ENCODE peak calls at places on chromosomes 16 and 17, in eight cellular contexts. One of them, this sample, is unnamed.

GRCh38 chr17:66302761-66303626 is 581 bp downstream of the PRKCA start:
- DNase-seq in NCI-H1105: peak; percentile 12
- DNase-seq in RCC 7860: peak; percentile 62
- DNase-seq in amniotic stem cell: no peak
- DNase-seq in H4: peak; percentile 78
- DNase-seq in HEK293T: peak; percentile 37
- DNase-seq in hepatic stellate cell: peak; percentile 34
- DNase-seq in pancreas: peak; percentile 66
- DNase-seq in this sample: no peak

GRCh38 chr16:59249049-59249448 is 514.9 kb upstream of the GOT2 start:
- DNase-seq in amniotic stem cell: no peak
- DNase-seq in hepatic stellate cell: no peak
- DNase-seq in HEK293T: no peak
- DNase-seq in H4: no peak
- DNase-seq in RCC 7860: no peak
- DNase-seq in pancreas: no peak
- DNase-seq in NCI-H1105: no peak
- DNase-seq in this sample: no peak

GRCh38 chr17:50546701-50547034 is 306 bp upstream of the SPATA20 start:
- DNase-seq in RCC 7860: no peak
- DNase-seq in pancreas: no peak
- DNase-seq in NCI-H1105: no peak
- DNase-seq in amniotic stem cell: no peak
- DNase-seq in hepatic stellate cell: no peak
- DNase-seq in H4: no peak
- DNase-seq in HEK293T: no peak
- DNase-seq in this sample: no peak

GRCh38 chr17:29048440-29049360 is 5.8 kb downstream of the PIPOX start:
- DNase-seq in HEK293T: no peak
- DNase-seq in NCI-H1105: no peak
- DNase-seq in hepatic stellate cell: no peak
- DNase-seq in RCC 7860: no peak
- DNase-seq in amniotic stem cell: no peak
- DNase-seq in pancreas: no peak
- DNase-seq in H4: no peak
- DNase-seq in this sample: no peak

GRCh38 chr17:66190738-66191606 is 961 bp downstream of the CEP112 start:
- DNase-seq in NCI-H1105: no peak
- DNase-seq in HEK293T: peak; percentile 12
- DNase-seq in amniotic stem cell: no peak
- DNase-seq in H4: no peak
- DNase-seq in pancreas: no peak
- DNase-seq in RCC 7860: peak; percentile 65
- DNase-seq in hepatic stellate cell: peak; percentile 53
- DNase-seq in this sample: no peak

GRCh38 chr17:73346763-73347162 is 35.0 kb upstream of the CDC42EP4 start:
- DNase-seq in NCI-H1105: no peak
- DNase-seq in H4: no peak
- DNase-seq in amniotic stem cell: no peak
- DNase-seq in RCC 7860: no peak
- DNase-seq in HEK293T: no peak
- DNase-seq in pancreas: no peak
- DNase-seq in hepatic stellate cell: no peak
- DNase-seq in this sample: no peak

GRCh38 chr16:75506567-75506966 is 11.3 kb upstream of the CHST6 start:
- DNase-seq in RCC 7860: peak; percentile 48
- DNase-seq in pancreas: no peak
- DNase-seq in HEK293T: no peak
- DNase-seq in H4: peak; percentile 30
- DNase-seq in hepatic stellate cell: no peak
- DNase-seq in amniotic stem cell: no peak
- DNase-seq in NCI-H1105: no peak
- DNase-seq in this sample: no peak

GRCh38 chr16:80924372-80924978 is 82.2 kb downstream of the CMC2 start:
- DNase-seq in pancreas: no peak
- DNase-seq in H4: peak; percentile 21
- DNase-seq in RCC 7860: peak; percentile 24
- DNase-seq in NCI-H1105: no peak
- DNase-seq in HEK293T: peak; percentile 76
- DNase-seq in amniotic stem cell: no peak
- DNase-seq in hepatic stellate cell: peak; percentile 69
- DNase-seq in this sample: no peak

GRCh38 chr17:74259667-74260524 is 14.1 kb upstream of the DNAI2 start:
- DNase-seq in amniotic stem cell: no peak
- DNase-seq in pancreas: no peak
- DNase-seq in H4: no peak
- DNase-seq in RCC 7860: no peak
- DNase-seq in NCI-H1105: no peak
- DNase-seq in hepatic stellate cell: no peak
- DNase-seq in HEK293T: no peak
- DNase-seq in this sample: no peak

GRCh38 chr16:30934827-30935557 is 11.6 kb downstream of the FBXL19 start:
- DNase-seq in hepatic stellate cell: peak; percentile 47
- DNase-seq in amniotic stem cell: no peak
- DNase-seq in NCI-H1105: no peak
- DNase-seq in pancreas: no peak
- DNase-seq in HEK293T: peak; percentile 83
- DNase-seq in RCC 7860: peak; percentile 12
- DNase-seq in H4: peak; percentile 54
- DNase-seq in this sample: no peak

GRCh38 chr17:75980188-75981018 is 1.4 kb downstream of the TEN1 start:
- DNase-seq in HEK293T: no peak
- DNase-seq in amniotic stem cell: no peak
- DNase-seq in hepatic stellate cell: no peak
- DNase-seq in NCI-H1105: peak; percentile 1
- DNase-seq in pancreas: no peak
- DNase-seq in H4: no peak
- DNase-seq in RCC 7860: peak; percentile 49
- DNase-seq in this sample: no peak

GRCh38 chr16:51968756-51969155 is 578.2 kb downstream of the TOX3 start:
- DNase-seq in pancreas: no peak
- DNase-seq in NCI-H1105: no peak
- DNase-seq in amniotic stem cell: no peak
- DNase-seq in HEK293T: no peak
- DNase-seq in hepatic stellate cell: peak; percentile 7
- DNase-seq in H4: no peak
- DNase-seq in RCC 7860: no peak
- DNase-seq in this sample: no peak

GRCh38 chr16:86088287-86088686 is 189.3 kb downstream of the IRF8 start:
- DNase-seq in NCI-H1105: no peak
- DNase-seq in amniotic stem cell: no peak
- DNase-seq in HEK293T: no peak
- DNase-seq in hepatic stellate cell: no peak
- DNase-seq in RCC 7860: no peak
- DNase-seq in pancreas: no peak
- DNase-seq in H4: no peak
- DNase-seq in this sample: no peak

GRCh38 chr17:63431939-63432804 is 13.9 kb downstream of the CYB561 start:
- DNase-seq in HEK293T: peak; percentile 48
- DNase-seq in RCC 7860: no peak
- DNase-seq in NCI-H1105: no peak
- DNase-seq in amniotic stem cell: no peak
- DNase-seq in hepatic stellate cell: no peak
- DNase-seq in H4: no peak
- DNase-seq in pancreas: no peak
- DNase-seq in this sample: no peak

GRCh38 chr17:73770115-73770848 is 126.0 kb upstream of the SDK2 start:
- DNase-seq in HEK293T: peak; percentile 59
- DNase-seq in H4: peak; percentile 85
- DNase-seq in RCC 7860: peak; percentile 18
- DNase-seq in pancreas: peak; percentile 88
- DNase-seq in NCI-H1105: peak; percentile 23
- DNase-seq in amniotic stem cell: no peak
- DNase-seq in hepatic stellate cell: no peak
- DNase-seq in this sample: peak; percentile 17

GRCh38 chr17:55811536-55811935 is 60.7 kb downstream of the PCTP start:
- DNase-seq in H4: no peak
- DNase-seq in NCI-H1105: no peak
- DNase-seq in amniotic stem cell: no peak
- DNase-seq in HEK293T: no peak
- DNase-seq in RCC 7860: no peak
- DNase-seq in hepatic stellate cell: no peak
- DNase-seq in pancreas: no peak
- DNase-seq in this sample: no peak

GRCh38 chr17:49887086-49887743 is 39.3 kb upstream of the TAC4 start:
- DNase-seq in RCC 7860: no peak
- DNase-seq in HEK293T: no peak
- DNase-seq in H4: no peak
- DNase-seq in amniotic stem cell: no peak
- DNase-seq in hepatic stellate cell: no peak
- DNase-seq in pancreas: peak; percentile 83
- DNase-seq in NCI-H1105: no peak
- DNase-seq in this sample: no peak

GRCh38 chr17:16371742-16372141 is 9.1 kb upstream of the UBB start:
- DNase-seq in RCC 7860: no peak
- DNase-seq in hepatic stellate cell: peak; percentile 67
- DNase-seq in amniotic stem cell: no peak
- DNase-seq in pancreas: no peak
- DNase-seq in H4: no peak
- DNase-seq in HEK293T: no peak
- DNase-seq in NCI-H1105: no peak
- DNase-seq in this sample: no peak

GRCh38 chr16:20853981-20854620 is 46.1 kb downstream of the DCUN1D3 start:
- DNase-seq in H4: no peak
- DNase-seq in amniotic stem cell: no peak
- DNase-seq in NCI-H1105: no peak
- DNase-seq in HEK293T: no peak
- DNase-seq in RCC 7860: peak; percentile 45
- DNase-seq in hepatic stellate cell: no peak
- DNase-seq in pancreas: no peak
- DNase-seq in this sample: no peak

GRCh38 chr16:83045790-83046189 is 419.0 kb downstream of the CDH13 start:
- DNase-seq in hepatic stellate cell: no peak
- DNase-seq in RCC 7860: no peak
- DNase-seq in HEK293T: no peak
- DNase-seq in H4: no peak
- DNase-seq in pancreas: no peak
- DNase-seq in amniotic stem cell: no peak
- DNase-seq in NCI-H1105: no peak
- DNase-seq in this sample: no peak

GRCh38 chr17:49582789-49583188 is 7.1 kb downstream of the NXPH3 start:
- DNase-seq in RCC 7860: no peak
- DNase-seq in pancreas: no peak
- DNase-seq in NCI-H1105: no peak
- DNase-seq in H4: no peak
- DNase-seq in hepatic stellate cell: no peak
- DNase-seq in amniotic stem cell: no peak
- DNase-seq in HEK293T: no peak
- DNase-seq in this sample: no peak